ENCODE peak calls at places on chromosome 1, in ten cellular contexts. T is CD4-positive, alpha-beta memory T cell; M is H7; X is HCT116; Q is stomach; N is right lobe of liver; S is psoas muscle; I is brain microvascular endothelial cell; A is GM23338; R is neuronal stem cell. Y is an unnamed sample. For H3K36me3, the result is how much of the 10 kb centered on the place peaks cover.

GRCh38 chr1:228043281-228043845 is 36.6 kb downstream of the WNT3A start:
- DNase-seq in T (no peak), S (no peak), M (no peak), I (no peak), R (no peak), A (no peak), Q (peak), N (no peak), X (no peak), Y (no peak)

GRCh38 chr1:10694633-10695627 is 101.5 kb downstream of the CASZ1 start:
- DNase-seq in T (peak), I (peak), N (peak), M (peak), Q (peak), A (peak), S (peak), R (peak), X (peak), Y (peak)

GRCh38 chr1:111082421-111083192 is 57.3 kb downstream of the DRAM2 start:
- DNase-seq in I (no peak), N (no peak), M (no peak), R (no peak), X (no peak), Q (no peak), T (no peak), S (no peak), A (no peak), Y (no peak)

GRCh38 chr1:57188169-57188568 is 222.4 kb upstream of the C8B start:
- DNase-seq in I (no peak), N (no peak), T (no peak), Q (no peak), R (no peak), M (no peak), S (no peak), X (no peak), A (no peak), Y (no peak)

GRCh38 chr1:199780948-199781347 is 246.6 kb upstream of the NR5A2 start:
- DNase-seq in M (no peak), A (no peak), S (no peak), Q (no peak), T (no peak), N (no peak), X (no peak), R (no peak), I (no peak), Y (no peak)

GRCh38 chr1:84505167-84506001 is 802 bp upstream of the SPATA1 start:
- DNase-seq in X (no peak), M (peak), I (peak), S (no peak), A (peak), T (no peak), N (peak), R (no peak), Q (no peak), Y (no peak)

GRCh38 chr1:116255933-116256649 is 117.0 kb upstream of the ATP1A1 start:
- DNase-seq in X (no peak), M (no peak), R (no peak), A (no peak), T (no peak), S (no peak), I (peak), N (no peak), Q (no peak), Y (no peak)

GRCh38 chr1:52179073-52179472 is 37.2 kb downstream of the ZFYVE9 start:
- DNase-seq in T (no peak), N (no peak), S (no peak), A (no peak), X (no peak), I (no peak), R (no peak), M (no peak), Q (no peak), Y (no peak)

GRCh38 chr1:173043253-173043652 is 7.5 kb downstream of the TNFSF18 start:
- DNase-seq in T (no peak), M (no peak), R (no peak), A (no peak), S (no peak), I (peak), X (no peak), Q (no peak), N (no peak), Y (no peak)

GRCh38 chr1:75136158-75136815 is 2.1 kb downstream of the LHX8 start:
- DNase-seq in T (no peak), S (no peak), M (peak), R (peak), Q (no peak), I (no peak), N (no peak), A (peak), X (no peak), Y (no peak)

GRCh38 chr1:188170935-188171334 is 1342.2 kb downstream of the PLA2G4A start:
- DNase-seq in I (no peak), A (no peak), Q (no peak), X (no peak), T (no peak), M (no peak), R (no peak), N (no peak), S (no peak), Y (no peak)

GRCh38 chr1:87436534-87436933 is 107.9 kb downstream of the LMO4 start:
- DNase-seq in X (no peak), N (no peak), T (no peak), A (no peak), I (no peak), Q (no peak), S (no peak), M (no peak), R (no peak), Y (no peak)

GRCh38 chr1:7378346-7379130 is 392.6 kb upstream of the VAMP3 start:
- DNase-seq in N (no peak), Q (peak), S (no peak), M (no peak), I (no peak), R (no peak), A (no peak), X (no peak), T (no peak), Y (no peak)

GRCh38 chr1:146021622-146022402 is at the start of gene HJV:
- DNase-seq in R (no peak), A (no peak), I (no peak), X (no peak), N (peak), M (no peak), Q (no peak), S (peak), T (no peak), Y (no peak)

GRCh38 chr1:110203021-110203661 is 7.0 kb upstream of the KCNC4 start:
- DNase-seq in T (peak), A (peak), I (peak), S (no peak), N (no peak), X (peak), M (peak), R (peak), Q (peak), Y (peak)

GRCh38 chr1:52403566-52404115 is 582 bp downstream of the ORC1 start:
- DNase-seq in Q (no peak), I (peak), R (peak), T (peak), M (peak), A (peak), S (no peak), X (peak), N (no peak), Y (peak)

GRCh38 chr1:234256359-234256758 is 116.9 kb upstream of the COA6 start:
- DNase-seq in S (no peak), T (no peak), R (no peak), I (peak), A (peak), M (no peak), N (no peak), X (no peak), Q (no peak), Y (no peak)

GRCh38 chr1:158014702-158015320 is 21.4 kb downstream of the KIRREL1 start:
- DNase-seq in M (no peak), R (no peak), X (no peak), N (no peak), I (no peak), T (no peak), A (peak), Q (no peak), S (no peak), Y (no peak)

GRCh38 chr1:1938276-1938573 is 19.1 kb upstream of the TMEM52 start:
- DNase-seq in Q (no peak), M (no peak), A (no peak), I (no peak), T (no peak), S (no peak), N (peak), X (no peak), R (no peak), Y (no peak)

GRCh38 chr1:32201011-32201855 is 838 bp downstream of the CCDC28B start:
- DNase-seq in S (peak), I (peak), X (no peak), T (peak), M (peak), N (peak), Q (peak), R (no peak), A (peak), Y (peak)

GRCh38 chr1:194289569-194290266 is 1103.3 kb upstream of the B3GALT2 start:
- DNase-seq in A (peak), I (no peak), Q (no peak), S (no peak), M (no peak), T (peak), X (no peak), N (no peak), R (no peak), Y (peak)

GRCh38 chr1:96865731-96866684 is 144.4 kb downstream of the PTBP2 start:
- DNase-seq in T (no peak), S (no peak), A (no peak), Q (no peak), M (no peak), R (no peak), N (no peak), I (peak), X (no peak), Y (no peak)

GRCh38 chr1:93692451-93692861 is 10.8 kb upstream of the BCAR3 start:
- DNase-seq in M (no peak), X (no peak), I (no peak), Q (no peak), S (no peak), T (no peak), A (no peak), R (no peak), N (no peak), Y (no peak)

GRCh38 chr1:93692001-93692400 is 10.4 kb upstream of the BCAR3 start:
- DNase-seq in X (no peak), R (no peak), N (no peak), Q (no peak), I (no peak), T (no peak), M (no peak), A (no peak), S (no peak), Y (no peak)

GRCh38 chr1:93694039-93694438 is 12.4 kb upstream of the BCAR3 start:
- DNase-seq in R (no peak), I (no peak), S (no peak), A (no peak), X (no peak), N (no peak), T (no peak), Q (no peak), M (no peak), Y (no peak)

GRCh38 chr1:93694833-93695232 is 13.2 kb upstream of the BCAR3 start:
- DNase-seq in T (no peak), X (no peak), M (peak), I (no peak), Q (no peak), N (no peak), A (peak), R (no peak), S (no peak), Y (no peak)

DNA sequence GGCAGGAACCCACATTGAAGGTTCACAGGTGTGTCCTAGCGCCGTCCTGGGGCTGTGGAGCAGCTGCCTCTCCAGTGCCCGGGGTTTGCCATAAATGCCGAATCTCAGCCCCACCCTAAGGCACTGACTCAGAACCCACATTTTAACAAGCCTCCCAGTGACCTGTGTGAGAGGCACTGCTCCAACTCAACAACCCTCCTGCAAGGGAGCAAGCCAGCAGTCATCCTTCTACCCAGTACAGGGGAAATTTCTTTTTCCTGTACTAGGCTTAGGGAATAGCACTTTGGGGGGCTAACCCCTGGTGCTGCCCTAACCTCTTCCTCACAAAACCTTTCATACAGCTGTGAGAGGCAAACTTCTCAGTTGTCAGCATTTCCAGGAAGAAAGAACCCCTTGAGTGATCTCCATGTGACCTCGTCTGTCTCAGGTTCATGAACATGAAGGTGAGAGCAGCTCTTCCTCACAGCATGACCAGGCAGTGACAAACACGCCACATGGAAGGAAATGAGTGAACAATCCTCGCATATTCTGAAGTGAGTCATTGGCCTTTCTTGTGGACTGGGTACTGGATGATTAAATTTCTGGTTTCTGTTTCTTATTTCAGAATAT is 11.4 kb upstream of the BCAR3 start:
- DNase-seq in Q (no peak), I (peak), M (no peak), T (no peak), X (peak), A (no peak), S (no peak), N (no peak), R (no peak), Y (no peak)
- H3K4me3 ChIP-seq in Q (no peak), I (no peak), M (no peak), T (no peak), X (peak), A (no peak), S (no peak), N (no peak), R (no peak), Y (no peak)

GRCh38 chr1:153944005-153944821 is 2.3 kb downstream of the DENND4B start:
- DNase-seq in T (peak), X (no peak), S (no peak), Q (no peak), I (no peak), R (no peak), A (no peak), M (peak), N (peak), Y (no peak)

GRCh38 chr1:153945795-153946621 is 510 bp downstream of the DENND4B start:
- DNase-seq in R (no peak), Q (peak), S (peak), I (no peak), N (peak), X (no peak), A (peak), M (peak), T (peak), Y (peak)

GRCh38 chr1:153945131-153945794 is 1.3 kb downstream of the DENND4B start:
- DNase-seq in A (peak), I (no peak), N (peak), X (no peak), S (peak), T (peak), Q (peak), M (peak), R (no peak), Y (peak)

GRCh38 chr1:153942766-153943549 is 3.6 kb downstream of the DENND4B start:
- DNase-seq in X (no peak), N (peak), I (no peak), Q (no peak), T (no peak), S (no peak), A (no peak), R (no peak), M (no peak), Y (no peak)

DNA sequence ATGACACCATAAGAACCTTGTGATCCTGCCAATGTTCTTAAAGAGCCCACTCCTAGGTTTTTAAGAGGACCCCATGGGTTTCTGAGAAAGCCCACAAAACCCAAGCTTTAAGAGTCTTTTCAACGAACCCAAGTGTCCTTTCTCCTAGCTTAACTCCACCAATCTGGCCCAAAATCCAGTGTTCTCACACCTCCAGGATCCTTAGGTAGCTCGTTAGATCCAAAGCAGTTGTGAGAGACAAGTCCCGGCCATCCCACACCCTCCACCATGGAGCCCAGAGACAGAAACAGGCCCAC is 1.7 kb downstream of the DENND4B start:
- DNase-seq in T (no peak), M (no peak), R (no peak), X (no peak), A (no peak), S (no peak), Q (no peak), I (no peak), N (no peak), Y (no peak)
- H3K36me3 ChIP-seq in T (half or more), M (under half), R (half or more), X (under half), A (under half), S (half or more), Q (half or more), I (under half), N (under half), Y (under half)

DNA sequence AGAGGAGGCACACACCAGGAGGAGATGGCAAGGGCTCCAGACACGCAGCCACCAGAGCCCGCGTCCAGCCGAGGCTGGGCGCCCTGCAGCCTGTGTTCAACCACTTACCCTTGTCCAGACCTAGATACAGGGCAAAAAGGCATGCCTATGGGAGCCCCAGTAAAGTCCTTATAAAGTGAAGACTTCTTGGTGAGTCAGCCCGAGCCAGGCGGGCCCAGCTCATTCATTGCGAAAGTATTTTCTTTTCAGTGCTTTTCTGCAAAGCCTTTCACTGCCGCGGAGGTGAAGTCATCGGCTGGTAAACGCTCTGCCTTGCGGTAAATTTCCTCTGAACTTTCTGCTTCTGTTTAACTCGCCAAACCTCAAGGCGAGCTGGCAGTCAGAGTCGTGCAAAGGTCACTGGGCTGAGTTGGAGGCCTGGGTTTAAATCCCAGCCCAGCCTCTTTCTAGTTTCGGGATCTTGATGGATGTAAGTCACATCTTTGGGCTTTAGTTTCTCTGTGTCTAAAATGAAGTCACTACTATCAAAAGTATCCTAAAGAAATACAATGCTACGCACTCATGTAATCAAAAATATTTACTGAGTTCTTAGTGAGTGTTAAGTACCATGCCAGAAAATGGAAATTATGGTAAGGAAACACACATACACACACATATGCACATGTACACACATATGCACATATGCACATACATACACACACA is 54.7 kb upstream of the IFFO2 start:
- DNase-seq in X (peak), Q (peak), T (peak), S (peak), N (peak), A (no peak), M (no peak), R (peak), I (peak), Y (peak)
- H3K4me3 ChIP-seq in X (peak), Q (no peak), T (no peak), S (no peak), N (peak), A (no peak), M (no peak), R (no peak), I (no peak), Y (no peak)

GRCh38 chr1:198201956-198202784 is 45.4 kb downstream of the NEK7 start:
- DNase-seq in M (no peak), R (no peak), S (no peak), Q (no peak), T (no peak), I (no peak), N (no peak), X (no peak), A (no peak), Y (no peak)

GRCh38 chr1:198205021-198205684 is 48.4 kb downstream of the NEK7 start:
- DNase-seq in R (no peak), I (no peak), T (no peak), Q (no peak), M (no peak), A (no peak), S (no peak), N (no peak), X (no peak), Y (no peak)

GRCh38 chr1:198199105-198199504 is 42.3 kb downstream of the NEK7 start:
- DNase-seq in N (no peak), Q (no peak), T (no peak), A (peak), X (no peak), S (no peak), I (no peak), M (no peak), R (no peak), Y (no peak)

GRCh38 chr1:198206292-198206691 is 49.5 kb downstream of the NEK7 start:
- DNase-seq in X (no peak), M (no peak), S (no peak), T (no peak), I (no peak), Q (no peak), A (no peak), N (no peak), R (no peak), Y (no peak)

DNA sequence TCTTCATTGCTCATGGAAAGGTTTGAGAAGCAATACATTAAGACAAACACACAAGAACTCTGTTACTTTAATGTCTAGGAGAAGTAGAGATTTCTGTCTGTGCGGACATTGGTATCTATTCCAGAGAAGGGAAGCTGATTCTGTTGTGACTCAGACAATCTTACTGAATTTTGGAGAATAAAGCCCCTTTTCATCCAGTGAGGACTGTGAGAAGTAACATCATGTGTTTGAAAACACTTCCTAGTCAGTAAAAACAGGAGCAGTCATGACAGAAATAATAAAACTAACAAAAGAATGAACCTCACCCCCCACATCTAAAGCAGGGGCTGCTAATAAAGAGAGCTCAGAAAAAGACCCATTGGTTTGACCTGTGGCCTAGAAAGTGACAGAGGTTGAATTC is 46.6 kb downstream of the NEK7 start:
- DNase-seq in R (no peak), S (no peak), M (no peak), T (no peak), A (peak), X (no peak), N (no peak), Q (no peak), I (no peak), Y (no peak)
- H3K36me3 ChIP-seq in R (under half), S (under half), M (under half), T (under half), A (under half), X (under half), N (under half), Q (under half), I (under half), Y (under half)

GRCh38 chr1:25562101-25562927 is 18.9 kb downstream of the LDLRAP1 start:
- DNase-seq in I (no peak), Q (peak), A (no peak), S (no peak), X (no peak), M (no peak), N (no peak), T (peak), R (no peak), Y (peak)
- H3K4me3 ChIP-seq in I (no peak), Q (no peak), A (no peak), S (no peak), X (no peak), M (no peak), N (no peak), T (peak), R (no peak), Y (no peak)

GRCh38 chr1:19775317-19775716 is 24.4 kb downstream of the TMCO4 start:
- DNase-seq in A (no peak), M (no peak), I (no peak), R (no peak), Q (no peak), N (no peak), S (no peak), T (no peak), X (no peak), Y (no peak)
- H3K36me3 ChIP-seq in A (under half), M (under half), I (under half), R (under half), Q (half or more), N (under half), S (under half), T (under half), X (under half), Y (under half)